ENCODE peak calls at places on chromosomes 13 and 19, in seven cellular contexts. W, L, J, Y, T, G and N are unnamed samples.

GRCh38 chr13:51456510-51456909 is 3.7 kb upstream of the INTS6 start:
- DNase-seq in Y (no peak), L (no peak), W (no peak), G (no peak), J (no peak), T (no peak), N (no peak)

GRCh38 chr13:98143601-98144500 is 957 bp downstream of the FARP1 start:
- DNase-seq in J (no peak), T (no peak), Y (no peak), G (no peak), L (peak; percentile 40), W (peak; percentile 74), N (no peak)

GRCh38 chr13:114019367-114019766 is 45.5 kb upstream of the C13orf46 start:
- DNase-seq in Y (no peak), T (no peak), J (peak; percentile 75), G (no peak), L (no peak), W (no peak), N (no peak)

GRCh38 chr13:27868639-27869435 is 51.0 kb upstream of the PDX1 start:
- DNase-seq in G (no peak), J (peak; percentile 20), L (no peak), Y (no peak), T (no peak), W (no peak), N (peak; percentile 77)

GRCh38 chr19:55153652-55154264 is 3.8 kb downstream of the TNNI3 start:
- DNase-seq in G (no peak), L (no peak), W (no peak), T (no peak), Y (no peak), J (peak; percentile 73), N (no peak)

GRCh38 chr13:56755181-56755580 is 385.5 kb upstream of the PRR20A start:
- DNase-seq in T (no peak), L (no peak), Y (no peak), G (no peak), W (no peak), J (no peak), N (no peak)

GRCh38 chr13:76921516-76921915 is 26.8 kb upstream of the ACOD1 start:
- DNase-seq in J (no peak), W (no peak), T (no peak), G (no peak), Y (no peak), L (no peak), N (no peak)

GRCh38 chr13:41139296-41139966 is 6.8 kb upstream of the KBTBD6 start:
- DNase-seq in W (no peak), T (no peak), Y (no peak), G (no peak), L (no peak), J (no peak), N (no peak)

GRCh38 chr19:39795001-39795400 is 16.3 kb downstream of the LEUTX start:
- DNase-seq in L (no peak), T (no peak), W (no peak), G (no peak), J (peak; percentile 31), Y (no peak), N (no peak)

GRCh38 chr19:52896431-52897148 is 845 bp downstream of the ZNF320 start:
- DNase-seq in G (no peak), L (peak; percentile 30), J (peak; percentile 9), T (no peak), W (peak; percentile 66), Y (no peak), N (peak; percentile 60)

GRCh38 chr13:34617684-34618083 is 324.4 kb upstream of the NBEA start:
- DNase-seq in W (no peak), T (no peak), L (no peak), J (no peak), G (no peak), Y (no peak), N (no peak)

GRCh38 chr19:2246801-2247361 is 2.2 kb upstream of the AMH start:
- DNase-seq in T (peak; percentile 72), J (no peak), G (no peak), L (no peak), W (no peak), Y (no peak), N (no peak)

GRCh38 chr19:29535984-29536508 is 10.3 kb downstream of the VSTM2B start:
- DNase-seq in Y (no peak), L (no peak), J (no peak), T (no peak), G (no peak), W (peak; percentile 33), N (no peak)

GRCh38 chr19:57682226-57682766 is 519 bp downstream of the ZNF551 start:
- DNase-seq in J (no peak), L (no peak), Y (no peak), T (no peak), G (no peak), W (no peak), N (no peak)

GRCh38 chr19:16338470-16339360 is 14.1 kb downstream of the KLF2 start:
- DNase-seq in W (peak; percentile 76), T (peak; percentile 83), L (no peak), J (peak; percentile 30), G (no peak), Y (peak; percentile 28), N (no peak)
- H3K4me3 ChIP-seq in W (no peak overlapping the region), T (no peak overlapping the region), L (no peak overlapping the region), J (no peak overlapping the region), G (no peak overlapping the region), Y (no peak overlapping the region), N (no peak overlapping the region)

DNA sequence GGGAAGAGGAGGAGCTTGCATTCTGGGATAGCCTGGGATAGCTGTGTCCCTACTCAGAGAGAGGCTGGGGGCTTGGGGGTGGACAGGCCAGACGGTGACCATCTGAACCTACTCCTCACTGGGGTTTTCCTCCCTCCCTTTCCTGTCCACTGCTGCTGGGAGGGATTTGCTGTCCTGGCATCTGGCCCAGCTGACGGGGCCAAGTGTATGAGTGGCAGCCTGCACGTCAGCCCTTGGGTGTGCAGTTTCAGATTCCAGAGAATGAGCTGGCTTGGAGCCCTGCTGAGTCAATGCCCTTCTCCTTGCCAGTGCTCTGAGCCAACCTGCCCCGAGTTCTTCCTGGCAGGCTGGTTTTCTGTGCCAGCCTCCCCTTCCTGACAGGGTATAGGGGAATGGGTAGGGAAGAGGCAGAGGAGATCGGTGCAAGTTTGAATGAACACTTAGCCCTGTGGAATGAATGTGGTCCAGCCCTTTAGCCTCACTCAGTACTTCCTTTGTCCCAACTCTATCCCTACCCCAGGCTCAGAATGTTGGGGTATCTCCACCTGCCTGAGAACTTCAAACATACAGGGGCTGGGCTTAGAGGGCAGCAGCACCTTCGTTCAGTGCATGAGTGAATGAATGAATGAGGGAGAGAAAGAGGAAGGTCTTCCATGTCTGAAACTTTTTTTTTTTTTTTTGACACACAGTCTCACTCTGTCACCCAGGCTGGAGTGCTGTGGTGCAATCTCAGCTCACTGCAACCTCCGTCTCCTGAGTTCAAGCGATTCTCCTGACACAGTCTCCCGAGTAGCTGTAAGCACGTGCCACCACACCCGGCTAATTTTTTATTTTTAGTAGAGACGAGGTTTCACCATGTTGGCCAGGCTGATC is 1.8 kb upstream of the ANGPTL4 start:
- DNase-seq in J (no peak), G (peak; percentile 94), W (peak; percentile 95), L (peak; percentile 88), Y (peak; percentile 83), T (peak; percentile 98), N (peak; percentile 98)
- H3K4me3 ChIP-seq in J (no peak overlapping the region), G (no peak overlapping the region), W (no peak overlapping the region), L (no peak overlapping the region), Y (peak overlapping the region; percentile 51), T (no peak overlapping the region), N (no peak overlapping the region)

GRCh38 chr13:32255744-32256120 is 59.4 kb downstream of the ZAR1L start:
- DNase-seq in Y (peak; percentile 97), J (no peak), G (no peak), T (no peak), L (no peak), W (no peak), N (no peak)

GRCh38 chr13:32253911-32254399 is 61.2 kb downstream of the ZAR1L start:
- DNase-seq in J (no peak), G (no peak), W (no peak), L (no peak), Y (no peak), T (no peak), N (no peak)

GRCh38 chr13:32254416-32254815 is 60.7 kb downstream of the ZAR1L start:
- DNase-seq in L (no peak), J (no peak), W (no peak), T (no peak), Y (no peak), G (no peak), N (no peak)

GRCh38 chr13:32256243-32256642 is 58.9 kb downstream of the ZAR1L start:
- DNase-seq in L (no peak), T (no peak), G (no peak), J (no peak), W (no peak), Y (peak; percentile 34), N (no peak)

DNA sequence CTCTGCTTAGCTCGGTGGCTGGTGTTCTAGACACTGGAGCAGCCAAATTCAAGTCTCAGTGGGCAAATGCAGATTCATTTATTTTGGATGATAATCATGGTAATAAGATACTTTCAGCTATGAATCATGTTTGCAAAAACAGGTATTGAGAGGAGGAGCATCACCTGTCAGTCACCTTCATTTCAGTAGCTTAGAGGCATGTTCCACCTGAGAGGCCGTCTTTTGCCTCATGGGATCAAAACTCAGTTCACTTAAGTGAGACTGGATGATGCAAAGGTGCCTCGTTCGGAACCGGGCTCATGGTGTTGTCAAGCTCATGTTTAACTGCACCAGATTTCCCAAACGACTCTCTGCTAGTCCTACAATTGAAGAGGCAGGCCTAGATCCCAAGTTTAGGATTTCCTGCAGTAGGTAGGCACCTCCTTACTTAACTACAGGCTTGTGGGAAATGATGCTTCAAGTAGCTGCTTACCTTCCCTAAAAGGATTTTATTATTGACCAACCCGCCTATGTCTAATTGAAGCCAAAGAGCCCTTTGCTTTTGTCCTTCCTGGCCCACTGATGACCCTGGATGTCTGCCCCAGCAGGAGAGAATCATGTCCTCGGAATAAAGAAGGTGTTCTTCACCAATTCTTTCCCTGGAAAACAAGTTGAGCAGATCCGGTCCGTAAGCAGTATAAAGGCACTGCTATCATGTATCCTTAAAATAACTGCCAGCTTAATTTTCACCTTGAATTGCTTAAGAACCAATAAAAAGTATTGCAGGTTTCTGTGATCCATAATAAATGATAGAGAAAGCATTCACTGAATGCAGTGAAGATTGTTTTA is 60.0 kb downstream of the ZAR1L start:
- DNase-seq in W (no peak), Y (peak; percentile 58), T (no peak), L (no peak), G (no peak), J (no peak), N (no peak)
- H3K4me3 ChIP-seq in W (peak overlapping the region; percentile 45), Y (peak overlapping the region; percentile 59), T (peak overlapping the region; percentile 11), L (no peak overlapping the region), G (no peak overlapping the region), J (no peak overlapping the region), N (no peak overlapping the region)

DNA sequence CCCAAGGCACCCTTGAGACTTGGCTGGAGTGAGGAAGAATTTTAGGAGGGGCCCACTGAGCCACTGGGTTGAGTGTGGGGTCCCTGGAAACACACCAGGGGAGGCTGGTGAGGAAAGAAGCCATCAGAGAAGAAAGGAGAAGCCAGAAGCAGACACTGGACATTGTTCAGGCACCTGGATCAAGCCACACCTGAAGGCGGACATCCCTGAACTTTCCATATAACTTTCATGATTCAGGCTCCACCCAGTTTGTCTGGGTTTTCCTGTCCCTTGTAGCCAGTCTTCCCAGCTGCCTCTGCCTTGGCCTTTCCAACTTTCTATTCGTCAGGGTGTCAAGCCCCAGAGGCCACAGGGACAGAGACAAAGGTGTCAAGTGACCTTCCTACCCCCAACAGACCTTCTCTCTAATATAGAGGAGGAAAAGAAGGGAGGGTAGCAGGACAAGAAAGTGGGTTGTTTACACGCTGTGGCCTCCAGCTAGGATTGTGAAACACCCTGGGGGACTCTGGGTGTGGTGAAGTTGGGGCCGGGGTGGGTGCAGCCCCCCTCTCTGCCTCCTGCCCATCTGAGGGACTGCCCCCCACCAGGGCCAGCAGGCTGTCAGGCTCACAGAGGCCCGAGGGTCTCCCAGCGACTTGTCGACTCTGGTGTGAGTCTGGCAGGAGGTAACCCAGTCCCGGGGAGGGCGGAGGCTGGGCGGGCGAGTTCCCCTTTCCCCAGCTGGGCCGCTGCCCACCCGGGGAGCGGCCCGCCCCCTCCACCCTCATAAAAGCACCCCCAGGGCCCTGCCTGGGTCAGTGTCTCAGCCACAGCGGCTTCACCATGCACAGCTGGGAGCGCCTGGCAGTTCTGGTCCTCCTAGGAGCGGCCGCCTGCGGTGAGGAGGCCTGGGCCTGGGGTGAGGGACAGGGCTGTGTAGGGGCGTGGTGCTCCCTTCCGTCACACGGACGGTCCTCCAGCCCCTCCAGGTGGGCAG is at the start of gene CFD:
- DNase-seq in G (no peak), J (no peak), W (peak; percentile 82), Y (no peak), L (no peak), T (peak; percentile 84), N (no peak)
- H3K4me3 ChIP-seq in G (peak within 1 kb of the TSS; percentile 47), J (peak within 1 kb of the TSS; percentile 44), W (peak within 1 kb of the TSS; percentile 55), Y (peak within 1 kb of the TSS; percentile 67), L (peak within 1 kb of the TSS; percentile 7), T (peak within 1 kb of the TSS; percentile 35), N (peak within 1 kb of the TSS; percentile 36)